ENCODE peak calls at places on chromosomes 7 and 10, in seven cellular contexts. D is fibroblast of the aortic adventitia; Z is occipital lobe; C is T-helper 1 cell; L is stimulated activated CD8-positive, alpha-beta memory T cell treated with anti-CD3 and anti-CD28 coated beads, Interleukin-12 subunit alpha, Interleukin-12 subunit beta, amount 100 ng/mL, for 1 hour; G is transverse colon; Y is activated naive CD8-positive, alpha-beta T cell treated with anti-CD3 and anti-CD28 coated beads for 36 hours. W is an unnamed sample.

GRCh38 chr10:10902951-10903350 is 114.7 kb upstream of the CELF2 start:
- DNase-seq in G (no peak), C (no peak), L (no peak), D (no peak), Z (no peak), Y (no peak), W (no peak)

GRCh38 chr10:30897547-30897946 is 134.1 kb downstream of the ZNF438 start:
- DNase-seq in L (no peak), Y (no peak), C (peak), G (no peak), D (no peak), Z (no peak), W (no peak)

GRCh38 chr7:100642534-100642907 is 1.2 kb upstream of the TFR2 start:
- DNase-seq in L (no peak), Z (no peak), Y (peak), C (no peak), G (peak), D (no peak), W (peak)

GRCh38 chr10:31595992-31596391 is 277.0 kb downstream of the ZEB1 start:
- DNase-seq in Z (no peak), C (no peak), G (no peak), D (no peak), Y (no peak), L (no peak), W (no peak)

GRCh38 chr10:71316081-71316785 is 2.8 kb upstream of the SLC29A3 start:
- DNase-seq in L (no peak), G (no peak), Z (no peak), D (peak), Y (peak), C (no peak), W (no peak)

GRCh38 chr7:80815733-80816132 is 103.1 kb downstream of the SEMA3C start:
- DNase-seq in C (no peak), Z (no peak), G (no peak), D (peak), L (no peak), Y (no peak), W (no peak)

GRCh38 chr7:12623885-12624498 is 53.5 kb downstream of the SCIN start:
- DNase-seq in Z (no peak), D (peak), L (no peak), Y (no peak), C (no peak), G (no peak), W (no peak)

GRCh38 chr10:52056296-52056695 is 257.8 kb upstream of the DKK1 start:
- DNase-seq in G (no peak), Z (no peak), Y (no peak), C (no peak), D (no peak), L (no peak), W (no peak)

GRCh38 chr10:100303724-100304319 is 17.3 kb upstream of the BLOC1S2 start:
- DNase-seq in C (no peak), D (peak), L (no peak), Y (no peak), G (no peak), Z (no peak), W (no peak)

GRCh38 chr10:124740374-124741280 is 3.6 kb downstream of the FAM53B start:
- DNase-seq in G (peak), D (peak), L (no peak), Y (no peak), Z (peak), C (no peak), W (no peak)

GRCh38 chr10:46234431-46235060 is 52.3 kb upstream of the ANTXRL start:
- DNase-seq in C (no peak), Y (no peak), Z (no peak), G (no peak), L (no peak), D (no peak), W (peak)

GRCh38 chr10:22222236-22223190 is 4.7 kb upstream of the EBLN1 start:
- DNase-seq in Y (no peak), Z (no peak), G (no peak), D (no peak), L (no peak), C (peak), W (no peak)

GRCh38 chr7:13099197-13099795 is 411.9 kb downstream of the ARL4A start:
- DNase-seq in Z (no peak), Y (no peak), G (no peak), C (peak), L (no peak), D (no peak), W (no peak)

GRCh38 chr10:11846542-11846941 is 23.4 kb downstream of the PROSER2 start:
- DNase-seq in Z (no peak), C (no peak), Y (no peak), L (no peak), D (no peak), G (no peak), W (no peak)

GRCh38 chr7:27906385-27907091 is 166.6 kb downstream of the TAX1BP1 start:
- DNase-seq in L (no peak), Z (no peak), G (no peak), Y (no peak), C (no peak), D (no peak), W (no peak)

GRCh38 chr7:100401811-100402210 is 26.7 kb downstream of the ZCWPW1 start:
- DNase-seq in G (no peak), Y (no peak), L (no peak), D (no peak), Z (no peak), C (no peak), W (no peak)

GRCh38 chr7:45921699-45922519 is 837 bp upstream of the IGFBP3 start:
- DNase-seq in L (no peak), C (no peak), G (peak), Z (no peak), D (peak), Y (no peak), W (no peak)

GRCh38 chr10:30058570-30059132 is 735 bp downstream of the JCAD start:
- DNase-seq in L (no peak), C (no peak), D (no peak), G (no peak), Z (no peak), Y (no peak), W (no peak)

GRCh38 chr7:4610768-4611467 is 71.2 kb upstream of the FOXK1 start:
- DNase-seq in L (peak), Z (no peak), G (peak), D (peak), C (peak), Y (peak), W (peak)

GRCh38 chr10:73017955-73018480 is 63.4 kb upstream of the PLA2G12B start:
- DNase-seq in D (peak), G (no peak), Y (no peak), C (no peak), L (no peak), Z (no peak), W (no peak)

GRCh38 chr7:107879400-107880035 is 11.5 kb upstream of the DLD start:
- DNase-seq in C (peak), L (peak), Y (no peak), Z (no peak), D (peak), G (peak), W (peak)

GRCh38 chr7:157712666-157713235 is 375.9 kb downstream of the DNAJB6 start:
- DNase-seq in Z (no peak), L (no peak), G (no peak), D (no peak), C (no peak), Y (no peak), W (no peak)

GRCh38 chr7:106823631-106824030 is 41.5 kb upstream of the PIK3CG start:
- DNase-seq in C (no peak), Y (no peak), G (no peak), Z (no peak), L (no peak), D (no peak), W (no peak)

GRCh38 chr10:22481106-22481505 is 135.8 kb downstream of the SPAG6 start:
- DNase-seq in L (no peak), D (no peak), Z (no peak), G (no peak), Y (no peak), C (no peak), W (no peak)

GRCh38 chr10:77160679-77161078 is 476.9 kb downstream of the KCNMA1 start:
- DNase-seq in Y (no peak), Z (no peak), D (peak), G (no peak), L (no peak), C (no peak), W (no peak)

GRCh38 chr10:20892011-20892585 is 5.0 kb downstream of the NEBL start:
- DNase-seq in D (no peak), Z (no peak), G (no peak), Y (no peak), C (no peak), L (no peak), W (no peak)

GRCh38 chr10:100934084-100934659 is 21.4 kb downstream of the SLF2 start:
- DNase-seq in C (no peak), D (no peak), L (no peak), G (no peak), Z (no peak), Y (no peak), W (no peak)

GRCh38 chr7:33186187-33186586 is 56.8 kb downstream of the BBS9 start:
- DNase-seq in Z (no peak), L (no peak), D (peak), C (no peak), Y (no peak), G (no peak), W (no peak)

GRCh38 chr10:2882628-2883027 is 184.7 kb upstream of the PFKP start:
- DNase-seq in D (no peak), L (no peak), G (no peak), C (no peak), Y (no peak), Z (no peak), W (no peak)

GRCh38 chr7:50745336-50745735 is 37.4 kb downstream of the GRB10 start:
- DNase-seq in G (no peak), D (no peak), C (no peak), L (no peak), Z (no peak), Y (no peak), W (no peak)

GRCh38 chr7:135930565-135931423 is 46.4 kb downstream of the MTPN start:
- DNase-seq in G (no peak), D (peak), Y (no peak), Z (no peak), L (no peak), C (no peak), W (no peak)

GRCh38 chr7:117871401-117871777 is 1.9 kb downstream of the CTTNBP2 start:
- DNase-seq in L (no peak), Y (no peak), Z (no peak), G (no peak), D (no peak), C (no peak), W (no peak)

GRCh38 chr10:128062331-128062730 is 63.9 kb downstream of the MKI67 start:
- DNase-seq in Y (no peak), Z (no peak), D (no peak), C (peak), L (no peak), G (no peak), W (no peak)

GRCh38 chr7:1897076-1897860 is 227.2 kb downstream of the ELFN1 start:
- DNase-seq in G (no peak), Y (no peak), D (no peak), Z (no peak), C (no peak), L (no peak), W (no peak)

GRCh38 chr10:131630772-131631258 is 270.0 kb upstream of the PPP2R2D start:
- DNase-seq in G (no peak), L (no peak), Y (no peak), C (no peak), D (no peak), Z (no peak), W (no peak)

GRCh38 chr10:114100848-114101741 is 57.4 kb downstream of the ADRB1 start:
- DNase-seq in D (peak), C (no peak), L (no peak), G (no peak), Y (no peak), Z (no peak), W (no peak)